ENCODE peak calls at places on chromosome 11, in nine cellular contexts. One of them, this sample, is unnamed.
A peak's percentile ranks its signal among the peaks of the same experiment; 100 is the strongest.

GRCh38 chr11:103537904-103538502 is 428.8 kb downstream of the DYNC2H1 start:
- DNase-seq in adipocyte: peak; percentile 63
- DNase-seq in HEK293T: no peak
- DNase-seq in stimulated activated CD8-positive, alpha-beta memory T cell treated with anti-CD3 and anti-CD28 coated beads, Interleukin-4, amount 100 ng/mL, for 4 hours: no peak
- DNase-seq in naive thymus-derived CD8-positive, alpha-beta T cell: no peak
- DNase-seq in ELF-1: no peak
- DNase-seq in dermis blood vessel endothelial cell: peak; percentile 69
- DNase-seq in stimulated activated CD4-positive, alpha-beta T cell treated with anti-CD3 and anti-CD28 coated beads, Interleukin-2, amount 100 ng/mL, for 48 hours: no peak
- DNase-seq in astrocyte of the hippocampus: peak; percentile 49
- DNase-seq in this sample: peak; percentile 54

GRCh38 chr11:8019671-8020597 is 32.8 kb downstream of the EIF3F start:
- DNase-seq in dermis blood vessel endothelial cell: peak; percentile 20
- DNase-seq in HEK293T: peak; percentile 42
- DNase-seq in stimulated activated CD8-positive, alpha-beta memory T cell treated with anti-CD3 and anti-CD28 coated beads, Interleukin-4, amount 100 ng/mL, for 4 hours: no peak
- DNase-seq in astrocyte of the hippocampus: peak; percentile 62
- DNase-seq in naive thymus-derived CD8-positive, alpha-beta T cell: peak; percentile 19
- DNase-seq in ELF-1: no peak
- DNase-seq in stimulated activated CD4-positive, alpha-beta T cell treated with anti-CD3 and anti-CD28 coated beads, Interleukin-2, amount 100 ng/mL, for 48 hours: no peak
- DNase-seq in adipocyte: peak; percentile 74
- DNase-seq in this sample: peak; percentile 8

GRCh38 chr11:72493426-72494108 is 59.2 kb upstream of the CLPB start:
- DNase-seq in ELF-1: peak; percentile 24
- DNase-seq in stimulated activated CD8-positive, alpha-beta memory T cell treated with anti-CD3 and anti-CD28 coated beads, Interleukin-4, amount 100 ng/mL, for 4 hours: no peak
- DNase-seq in naive thymus-derived CD8-positive, alpha-beta T cell: no peak
- DNase-seq in dermis blood vessel endothelial cell: no peak
- DNase-seq in HEK293T: no peak
- DNase-seq in stimulated activated CD4-positive, alpha-beta T cell treated with anti-CD3 and anti-CD28 coated beads, Interleukin-2, amount 100 ng/mL, for 48 hours: no peak
- DNase-seq in adipocyte: no peak
- DNase-seq in astrocyte of the hippocampus: peak; percentile 12
- DNase-seq in this sample: no peak

GRCh38 chr11:20000393-20001134 is 159.7 kb downstream of the DBX1 start:
- DNase-seq in astrocyte of the hippocampus: peak; percentile 60
- DNase-seq in stimulated activated CD4-positive, alpha-beta T cell treated with anti-CD3 and anti-CD28 coated beads, Interleukin-2, amount 100 ng/mL, for 48 hours: no peak
- DNase-seq in ELF-1: peak; percentile 96
- DNase-seq in HEK293T: no peak
- DNase-seq in stimulated activated CD8-positive, alpha-beta memory T cell treated with anti-CD3 and anti-CD28 coated beads, Interleukin-4, amount 100 ng/mL, for 4 hours: no peak
- DNase-seq in naive thymus-derived CD8-positive, alpha-beta T cell: no peak
- DNase-seq in adipocyte: no peak
- DNase-seq in dermis blood vessel endothelial cell: no peak
- DNase-seq in this sample: no peak

GRCh38 chr11:111355956-111356659 is 23.0 kb downstream of the POU2AF1 start:
- DNase-seq in naive thymus-derived CD8-positive, alpha-beta T cell: no peak
- DNase-seq in stimulated activated CD8-positive, alpha-beta memory T cell treated with anti-CD3 and anti-CD28 coated beads, Interleukin-4, amount 100 ng/mL, for 4 hours: no peak
- DNase-seq in stimulated activated CD4-positive, alpha-beta T cell treated with anti-CD3 and anti-CD28 coated beads, Interleukin-2, amount 100 ng/mL, for 48 hours: no peak
- DNase-seq in ELF-1: no peak
- DNase-seq in astrocyte of the hippocampus: no peak
- DNase-seq in dermis blood vessel endothelial cell: no peak
- DNase-seq in HEK293T: no peak
- DNase-seq in adipocyte: no peak
- DNase-seq in this sample: no peak

GRCh38 chr11:101775033-101775432 is 139.8 kb upstream of the CEP126 start:
- DNase-seq in HEK293T: no peak
- DNase-seq in ELF-1: no peak
- DNase-seq in naive thymus-derived CD8-positive, alpha-beta T cell: no peak
- DNase-seq in dermis blood vessel endothelial cell: no peak
- DNase-seq in stimulated activated CD8-positive, alpha-beta memory T cell treated with anti-CD3 and anti-CD28 coated beads, Interleukin-4, amount 100 ng/mL, for 4 hours: no peak
- DNase-seq in adipocyte: peak; percentile 17
- DNase-seq in stimulated activated CD4-positive, alpha-beta T cell treated with anti-CD3 and anti-CD28 coated beads, Interleukin-2, amount 100 ng/mL, for 48 hours: no peak
- DNase-seq in astrocyte of the hippocampus: no peak
- DNase-seq in this sample: no peak

GRCh38 chr11:96072592-96072991 is 148.7 kb upstream of the MTMR2 start:
- DNase-seq in astrocyte of the hippocampus: no peak
- DNase-seq in dermis blood vessel endothelial cell: no peak
- DNase-seq in HEK293T: no peak
- DNase-seq in adipocyte: no peak
- DNase-seq in stimulated activated CD8-positive, alpha-beta memory T cell treated with anti-CD3 and anti-CD28 coated beads, Interleukin-4, amount 100 ng/mL, for 4 hours: no peak
- DNase-seq in ELF-1: no peak
- DNase-seq in naive thymus-derived CD8-positive, alpha-beta T cell: no peak
- DNase-seq in stimulated activated CD4-positive, alpha-beta T cell treated with anti-CD3 and anti-CD28 coated beads, Interleukin-2, amount 100 ng/mL, for 48 hours: no peak
- DNase-seq in this sample: no peak

GRCh38 chr11:2092956-2093412 is 46.2 kb downstream of the IGF2 start:
- DNase-seq in ELF-1: no peak
- DNase-seq in astrocyte of the hippocampus: peak; percentile 98
- DNase-seq in naive thymus-derived CD8-positive, alpha-beta T cell: peak; percentile 61
- DNase-seq in HEK293T: no peak
- DNase-seq in dermis blood vessel endothelial cell: no peak
- DNase-seq in stimulated activated CD4-positive, alpha-beta T cell treated with anti-CD3 and anti-CD28 coated beads, Interleukin-2, amount 100 ng/mL, for 48 hours: peak; percentile 11
- DNase-seq in adipocyte: peak; percentile 62
- DNase-seq in stimulated activated CD8-positive, alpha-beta memory T cell treated with anti-CD3 and anti-CD28 coated beads, Interleukin-4, amount 100 ng/mL, for 4 hours: no peak
- DNase-seq in this sample: no peak

GRCh38 chr11:74932797-74933196 is 16.1 kb downstream of the XRRA1 start:
- DNase-seq in dermis blood vessel endothelial cell: peak; percentile 65
- DNase-seq in adipocyte: no peak
- DNase-seq in naive thymus-derived CD8-positive, alpha-beta T cell: no peak
- DNase-seq in HEK293T: no peak
- DNase-seq in ELF-1: no peak
- DNase-seq in astrocyte of the hippocampus: peak; percentile 51
- DNase-seq in stimulated activated CD8-positive, alpha-beta memory T cell treated with anti-CD3 and anti-CD28 coated beads, Interleukin-4, amount 100 ng/mL, for 4 hours: no peak
- DNase-seq in stimulated activated CD4-positive, alpha-beta T cell treated with anti-CD3 and anti-CD28 coated beads, Interleukin-2, amount 100 ng/mL, for 48 hours: no peak
- DNase-seq in this sample: peak; percentile 62

GRCh38 chr11:596374-596773 is 19.4 kb downstream of the IRF7 start:
- DNase-seq in stimulated activated CD4-positive, alpha-beta T cell treated with anti-CD3 and anti-CD28 coated beads, Interleukin-2, amount 100 ng/mL, for 48 hours: no peak
- DNase-seq in dermis blood vessel endothelial cell: no peak
- DNase-seq in HEK293T: no peak
- DNase-seq in astrocyte of the hippocampus: no peak
- DNase-seq in ELF-1: no peak
- DNase-seq in adipocyte: no peak
- DNase-seq in stimulated activated CD8-positive, alpha-beta memory T cell treated with anti-CD3 and anti-CD28 coated beads, Interleukin-4, amount 100 ng/mL, for 4 hours: no peak
- DNase-seq in naive thymus-derived CD8-positive, alpha-beta T cell: no peak
- DNase-seq in this sample: no peak

GRCh38 chr11:118016094-118016493 is 29.9 kb downstream of the IL10RA start:
- DNase-seq in astrocyte of the hippocampus: no peak
- DNase-seq in HEK293T: no peak
- DNase-seq in naive thymus-derived CD8-positive, alpha-beta T cell: no peak
- DNase-seq in dermis blood vessel endothelial cell: no peak
- DNase-seq in ELF-1: no peak
- DNase-seq in adipocyte: no peak
- DNase-seq in stimulated activated CD8-positive, alpha-beta memory T cell treated with anti-CD3 and anti-CD28 coated beads, Interleukin-4, amount 100 ng/mL, for 4 hours: no peak
- DNase-seq in stimulated activated CD4-positive, alpha-beta T cell treated with anti-CD3 and anti-CD28 coated beads, Interleukin-2, amount 100 ng/mL, for 48 hours: no peak
- DNase-seq in this sample: no peak

GRCh38 chr11:119368121-119369034 is 13.1 kb downstream of the USP2 start:
- DNase-seq in astrocyte of the hippocampus: no peak
- DNase-seq in HEK293T: no peak
- DNase-seq in dermis blood vessel endothelial cell: no peak
- DNase-seq in naive thymus-derived CD8-positive, alpha-beta T cell: no peak
- DNase-seq in adipocyte: no peak
- DNase-seq in ELF-1: no peak
- DNase-seq in stimulated activated CD4-positive, alpha-beta T cell treated with anti-CD3 and anti-CD28 coated beads, Interleukin-2, amount 100 ng/mL, for 48 hours: no peak
- DNase-seq in stimulated activated CD8-positive, alpha-beta memory T cell treated with anti-CD3 and anti-CD28 coated beads, Interleukin-4, amount 100 ng/mL, for 4 hours: no peak
- DNase-seq in this sample: no peak

GRCh38 chr11:64998690-64999431 is 2.1 kb upstream of the BATF2 start:
- DNase-seq in HEK293T: no peak
- DNase-seq in ELF-1: no peak
- DNase-seq in naive thymus-derived CD8-positive, alpha-beta T cell: no peak
- DNase-seq in dermis blood vessel endothelial cell: no peak
- DNase-seq in adipocyte: no peak
- DNase-seq in stimulated activated CD8-positive, alpha-beta memory T cell treated with anti-CD3 and anti-CD28 coated beads, Interleukin-4, amount 100 ng/mL, for 4 hours: no peak
- DNase-seq in stimulated activated CD4-positive, alpha-beta T cell treated with anti-CD3 and anti-CD28 coated beads, Interleukin-2, amount 100 ng/mL, for 48 hours: no peak
- DNase-seq in astrocyte of the hippocampus: no peak
- DNase-seq in this sample: no peak

GRCh38 chr11:43145653-43146052 is 166.1 kb upstream of the API5 start:
- DNase-seq in dermis blood vessel endothelial cell: no peak
- DNase-seq in HEK293T: no peak
- DNase-seq in stimulated activated CD8-positive, alpha-beta memory T cell treated with anti-CD3 and anti-CD28 coated beads, Interleukin-4, amount 100 ng/mL, for 4 hours: no peak
- DNase-seq in stimulated activated CD4-positive, alpha-beta T cell treated with anti-CD3 and anti-CD28 coated beads, Interleukin-2, amount 100 ng/mL, for 48 hours: no peak
- DNase-seq in ELF-1: no peak
- DNase-seq in adipocyte: no peak
- DNase-seq in astrocyte of the hippocampus: no peak
- DNase-seq in naive thymus-derived CD8-positive, alpha-beta T cell: no peak
- DNase-seq in this sample: no peak

GRCh38 chr11:69650081-69650831 is 9.3 kb downstream of the CCND1 start:
- DNase-seq in adipocyte: no peak
- DNase-seq in astrocyte of the hippocampus: peak; percentile 16
- DNase-seq in HEK293T: no peak
- DNase-seq in ELF-1: no peak
- DNase-seq in stimulated activated CD8-positive, alpha-beta memory T cell treated with anti-CD3 and anti-CD28 coated beads, Interleukin-4, amount 100 ng/mL, for 4 hours: no peak
- DNase-seq in dermis blood vessel endothelial cell: no peak
- DNase-seq in naive thymus-derived CD8-positive, alpha-beta T cell: no peak
- DNase-seq in stimulated activated CD4-positive, alpha-beta T cell treated with anti-CD3 and anti-CD28 coated beads, Interleukin-2, amount 100 ng/mL, for 48 hours: no peak
- DNase-seq in this sample: no peak

GRCh38 chr11:93089474-93090102 is 108.2 kb downstream of the SLC36A4 start:
- DNase-seq in HEK293T: peak; percentile 42
- DNase-seq in ELF-1: peak; percentile 76
- DNase-seq in adipocyte: peak; percentile 63
- DNase-seq in stimulated activated CD8-positive, alpha-beta memory T cell treated with anti-CD3 and anti-CD28 coated beads, Interleukin-4, amount 100 ng/mL, for 4 hours: no peak
- DNase-seq in naive thymus-derived CD8-positive, alpha-beta T cell: no peak
- DNase-seq in dermis blood vessel endothelial cell: peak; percentile 34
- DNase-seq in stimulated activated CD4-positive, alpha-beta T cell treated with anti-CD3 and anti-CD28 coated beads, Interleukin-2, amount 100 ng/mL, for 48 hours: no peak
- DNase-seq in astrocyte of the hippocampus: peak; percentile 53
- DNase-seq in this sample: peak; percentile 50

GRCh38 chr11:125262825-125263218 is 98.3 kb downstream of the PKNOX2 start:
- DNase-seq in stimulated activated CD8-positive, alpha-beta memory T cell treated with anti-CD3 and anti-CD28 coated beads, Interleukin-4, amount 100 ng/mL, for 4 hours: no peak
- DNase-seq in naive thymus-derived CD8-positive, alpha-beta T cell: no peak
- DNase-seq in stimulated activated CD4-positive, alpha-beta T cell treated with anti-CD3 and anti-CD28 coated beads, Interleukin-2, amount 100 ng/mL, for 48 hours: no peak
- DNase-seq in dermis blood vessel endothelial cell: no peak
- DNase-seq in astrocyte of the hippocampus: peak; percentile 61
- DNase-seq in adipocyte: peak; percentile 36
- DNase-seq in HEK293T: no peak
- DNase-seq in ELF-1: peak; percentile 64
- DNase-seq in this sample: no peak

GRCh38 chr11:73175551-73176144 is 33.5 kb upstream of the FCHSD2 start:
- DNase-seq in HEK293T: no peak
- DNase-seq in stimulated activated CD8-positive, alpha-beta memory T cell treated with anti-CD3 and anti-CD28 coated beads, Interleukin-4, amount 100 ng/mL, for 4 hours: no peak
- DNase-seq in ELF-1: no peak
- DNase-seq in naive thymus-derived CD8-positive, alpha-beta T cell: no peak
- DNase-seq in astrocyte of the hippocampus: no peak
- DNase-seq in dermis blood vessel endothelial cell: no peak
- DNase-seq in adipocyte: no peak
- DNase-seq in stimulated activated CD4-positive, alpha-beta T cell treated with anti-CD3 and anti-CD28 coated beads, Interleukin-2, amount 100 ng/mL, for 48 hours: no peak
- DNase-seq in this sample: no peak

GRCh38 chr11:13897606-13898276 is 64.8 kb upstream of the SPON1 start:
- DNase-seq in stimulated activated CD4-positive, alpha-beta T cell treated with anti-CD3 and anti-CD28 coated beads, Interleukin-2, amount 100 ng/mL, for 48 hours: no peak
- DNase-seq in dermis blood vessel endothelial cell: no peak
- DNase-seq in naive thymus-derived CD8-positive, alpha-beta T cell: no peak
- DNase-seq in HEK293T: no peak
- DNase-seq in adipocyte: no peak
- DNase-seq in ELF-1: no peak
- DNase-seq in astrocyte of the hippocampus: no peak
- DNase-seq in stimulated activated CD8-positive, alpha-beta memory T cell treated with anti-CD3 and anti-CD28 coated beads, Interleukin-4, amount 100 ng/mL, for 4 hours: no peak
- DNase-seq in this sample: no peak

GRCh38 chr11:132007184-132007583 is 636.8 kb downstream of the NTM start:
- DNase-seq in naive thymus-derived CD8-positive, alpha-beta T cell: no peak
- DNase-seq in dermis blood vessel endothelial cell: no peak
- DNase-seq in HEK293T: no peak
- DNase-seq in stimulated activated CD8-positive, alpha-beta memory T cell treated with anti-CD3 and anti-CD28 coated beads, Interleukin-4, amount 100 ng/mL, for 4 hours: no peak
- DNase-seq in astrocyte of the hippocampus: no peak
- DNase-seq in ELF-1: no peak
- DNase-seq in adipocyte: no peak
- DNase-seq in stimulated activated CD4-positive, alpha-beta T cell treated with anti-CD3 and anti-CD28 coated beads, Interleukin-2, amount 100 ng/mL, for 48 hours: no peak
- DNase-seq in this sample: no peak

GRCh38 chr11:35131094-35131493 is 7.9 kb upstream of the CD44 start:
- DNase-seq in adipocyte: no peak
- DNase-seq in astrocyte of the hippocampus: no peak
- DNase-seq in HEK293T: no peak
- DNase-seq in dermis blood vessel endothelial cell: no peak
- DNase-seq in naive thymus-derived CD8-positive, alpha-beta T cell: no peak
- DNase-seq in stimulated activated CD4-positive, alpha-beta T cell treated with anti-CD3 and anti-CD28 coated beads, Interleukin-2, amount 100 ng/mL, for 48 hours: no peak
- DNase-seq in ELF-1: no peak
- DNase-seq in stimulated activated CD8-positive, alpha-beta memory T cell treated with anti-CD3 and anti-CD28 coated beads, Interleukin-4, amount 100 ng/mL, for 4 hours: no peak
- DNase-seq in this sample: no peak

GRCh38 chr11:598005-598680 is 17.6 kb downstream of the IRF7 start:
- DNase-seq in stimulated activated CD4-positive, alpha-beta T cell treated with anti-CD3 and anti-CD28 coated beads, Interleukin-2, amount 100 ng/mL, for 48 hours: no peak
- DNase-seq in ELF-1: no peak
- DNase-seq in stimulated activated CD8-positive, alpha-beta memory T cell treated with anti-CD3 and anti-CD28 coated beads, Interleukin-4, amount 100 ng/mL, for 4 hours: no peak
- DNase-seq in astrocyte of the hippocampus: no peak
- DNase-seq in dermis blood vessel endothelial cell: no peak
- DNase-seq in naive thymus-derived CD8-positive, alpha-beta T cell: no peak
- DNase-seq in adipocyte: no peak
- DNase-seq in HEK293T: no peak
- DNase-seq in this sample: no peak

GRCh38 chr11:118895093-118896039 is 11.7 kb downstream of the CXCR5 start:
- DNase-seq in adipocyte: no peak
- DNase-seq in dermis blood vessel endothelial cell: no peak
- DNase-seq in HEK293T: no peak
- DNase-seq in stimulated activated CD4-positive, alpha-beta T cell treated with anti-CD3 and anti-CD28 coated beads, Interleukin-2, amount 100 ng/mL, for 48 hours: no peak
- DNase-seq in astrocyte of the hippocampus: no peak
- DNase-seq in naive thymus-derived CD8-positive, alpha-beta T cell: peak; percentile 82
- DNase-seq in stimulated activated CD8-positive, alpha-beta memory T cell treated with anti-CD3 and anti-CD28 coated beads, Interleukin-4, amount 100 ng/mL, for 4 hours: no peak
- DNase-seq in ELF-1: no peak
- DNase-seq in this sample: no peak

GRCh38 chr11:127003260-127003981 is 2.9 kb upstream of the KIRREL3 start:
- DNase-seq in stimulated activated CD8-positive, alpha-beta memory T cell treated with anti-CD3 and anti-CD28 coated beads, Interleukin-4, amount 100 ng/mL, for 4 hours: no peak
- DNase-seq in naive thymus-derived CD8-positive, alpha-beta T cell: no peak
- DNase-seq in dermis blood vessel endothelial cell: peak; percentile 3
- DNase-seq in HEK293T: peak; percentile 56
- DNase-seq in stimulated activated CD4-positive, alpha-beta T cell treated with anti-CD3 and anti-CD28 coated beads, Interleukin-2, amount 100 ng/mL, for 48 hours: no peak
- DNase-seq in ELF-1: peak; percentile 87
- DNase-seq in adipocyte: peak; percentile 76
- DNase-seq in astrocyte of the hippocampus: peak; percentile 87
- DNase-seq in this sample: no peak

GRCh38 chr11:44781697-44782096 is 54.9 kb downstream of the TSPAN18 start:
- DNase-seq in stimulated activated CD8-positive, alpha-beta memory T cell treated with anti-CD3 and anti-CD28 coated beads, Interleukin-4, amount 100 ng/mL, for 4 hours: no peak
- DNase-seq in dermis blood vessel endothelial cell: no peak
- DNase-seq in astrocyte of the hippocampus: no peak
- DNase-seq in naive thymus-derived CD8-positive, alpha-beta T cell: no peak
- DNase-seq in ELF-1: no peak
- DNase-seq in stimulated activated CD4-positive, alpha-beta T cell treated with anti-CD3 and anti-CD28 coated beads, Interleukin-2, amount 100 ng/mL, for 48 hours: no peak
- DNase-seq in adipocyte: no peak
- DNase-seq in HEK293T: no peak
- DNase-seq in this sample: no peak

GRCh38 chr11:33507967-33508366 is 192.7 kb downstream of the C11orf91 start:
- DNase-seq in ELF-1: peak; percentile 18
- DNase-seq in HEK293T: peak; percentile 32
- DNase-seq in stimulated activated CD8-positive, alpha-beta memory T cell treated with anti-CD3 and anti-CD28 coated beads, Interleukin-4, amount 100 ng/mL, for 4 hours: no peak
- DNase-seq in dermis blood vessel endothelial cell: no peak
- DNase-seq in astrocyte of the hippocampus: peak; percentile 17
- DNase-seq in naive thymus-derived CD8-positive, alpha-beta T cell: no peak
- DNase-seq in stimulated activated CD4-positive, alpha-beta T cell treated with anti-CD3 and anti-CD28 coated beads, Interleukin-2, amount 100 ng/mL, for 48 hours: no peak
- DNase-seq in adipocyte: peak; percentile 51
- DNase-seq in this sample: no peak

GRCh38 chr11:73431431-73431830 is 55.2 kb downstream of the RELT start:
- DNase-seq in astrocyte of the hippocampus: no peak
- DNase-seq in ELF-1: no peak
- DNase-seq in dermis blood vessel endothelial cell: no peak
- DNase-seq in naive thymus-derived CD8-positive, alpha-beta T cell: no peak
- DNase-seq in stimulated activated CD8-positive, alpha-beta memory T cell treated with anti-CD3 and anti-CD28 coated beads, Interleukin-4, amount 100 ng/mL, for 4 hours: no peak
- DNase-seq in adipocyte: no peak
- DNase-seq in HEK293T: no peak
- DNase-seq in stimulated activated CD4-positive, alpha-beta T cell treated with anti-CD3 and anti-CD28 coated beads, Interleukin-2, amount 100 ng/mL, for 48 hours: no peak
- DNase-seq in this sample: no peak

GRCh38 chr11:501683-502287 is 5.3 kb downstream of the RNH1 start:
- DNase-seq in ELF-1: no peak
- DNase-seq in adipocyte: no peak
- DNase-seq in dermis blood vessel endothelial cell: no peak
- DNase-seq in stimulated activated CD8-positive, alpha-beta memory T cell treated with anti-CD3 and anti-CD28 coated beads, Interleukin-4, amount 100 ng/mL, for 4 hours: no peak
- DNase-seq in astrocyte of the hippocampus: no peak
- DNase-seq in stimulated activated CD4-positive, alpha-beta T cell treated with anti-CD3 and anti-CD28 coated beads, Interleukin-2, amount 100 ng/mL, for 48 hours: no peak
- DNase-seq in HEK293T: no peak
- DNase-seq in naive thymus-derived CD8-positive, alpha-beta T cell: no peak
- DNase-seq in this sample: no peak

GRCh38 chr11:37451903-37452302 is 853.9 kb upstream of the RAG2 start:
- DNase-seq in stimulated activated CD8-positive, alpha-beta memory T cell treated with anti-CD3 and anti-CD28 coated beads, Interleukin-4, amount 100 ng/mL, for 4 hours: no peak
- DNase-seq in adipocyte: no peak
- DNase-seq in astrocyte of the hippocampus: no peak
- DNase-seq in ELF-1: no peak
- DNase-seq in dermis blood vessel endothelial cell: no peak
- DNase-seq in stimulated activated CD4-positive, alpha-beta T cell treated with anti-CD3 and anti-CD28 coated beads, Interleukin-2, amount 100 ng/mL, for 48 hours: no peak
- DNase-seq in naive thymus-derived CD8-positive, alpha-beta T cell: no peak
- DNase-seq in HEK293T: no peak
- DNase-seq in this sample: no peak

GRCh38 chr11:48087974-48088681 is 107.8 kb downstream of the PTPRJ start:
- DNase-seq in astrocyte of the hippocampus: no peak
- DNase-seq in HEK293T: no peak
- DNase-seq in dermis blood vessel endothelial cell: no peak
- DNase-seq in adipocyte: no peak
- DNase-seq in stimulated activated CD8-positive, alpha-beta memory T cell treated with anti-CD3 and anti-CD28 coated beads, Interleukin-4, amount 100 ng/mL, for 4 hours: no peak
- DNase-seq in ELF-1: no peak
- DNase-seq in naive thymus-derived CD8-positive, alpha-beta T cell: no peak
- DNase-seq in stimulated activated CD4-positive, alpha-beta T cell treated with anti-CD3 and anti-CD28 coated beads, Interleukin-2, amount 100 ng/mL, for 48 hours: no peak
- DNase-seq in this sample: peak; percentile 41

GRCh38 chr11:100602716-100603115 is 84.4 kb upstream of the ARHGAP42 start:
- DNase-seq in HEK293T: no peak
- DNase-seq in naive thymus-derived CD8-positive, alpha-beta T cell: no peak
- DNase-seq in adipocyte: no peak
- DNase-seq in astrocyte of the hippocampus: no peak
- DNase-seq in stimulated activated CD8-positive, alpha-beta memory T cell treated with anti-CD3 and anti-CD28 coated beads, Interleukin-4, amount 100 ng/mL, for 4 hours: no peak
- DNase-seq in stimulated activated CD4-positive, alpha-beta T cell treated with anti-CD3 and anti-CD28 coated beads, Interleukin-2, amount 100 ng/mL, for 48 hours: no peak
- DNase-seq in dermis blood vessel endothelial cell: no peak
- DNase-seq in ELF-1: no peak
- DNase-seq in this sample: no peak